ENCODE peak calls at places on chromosomes 6 and 20, in seven cellular contexts. One of them, this sample, is unnamed.
A peak's percentile ranks its signal among the peaks of the same experiment; 100 is the strongest.

GRCh38 chr6:155085582-155086253 is 90.6 kb downstream of the TIAM2 start:
- DNase-seq in gastrocnemius medialis: no peak
- DNase-seq in neural progenitor cell: no peak
- DNase-seq in endothelial cell of umbilical vein: no peak
- DNase-seq in upper lobe of right lung: no peak
- DNase-seq in HCT116: peak; percentile 36
- DNase-seq in psoas muscle: no peak
- DNase-seq in this sample: no peak

GRCh38 chr6:14924126-14925024 is 321.5 kb upstream of the JARID2 start:
- DNase-seq in gastrocnemius medialis: peak; percentile 87
- DNase-seq in neural progenitor cell: peak; percentile 77
- DNase-seq in endothelial cell of umbilical vein: no peak
- DNase-seq in upper lobe of right lung: no peak
- DNase-seq in HCT116: no peak
- DNase-seq in psoas muscle: peak; percentile 54
- DNase-seq in this sample: no peak

GRCh38 chr6:34238507-34239239 is 2.0 kb downstream of the HMGA1 start:
- DNase-seq in gastrocnemius medialis: no peak
- DNase-seq in neural progenitor cell: peak; percentile 40
- DNase-seq in endothelial cell of umbilical vein: no peak
- DNase-seq in upper lobe of right lung: no peak
- DNase-seq in HCT116: no peak
- DNase-seq in psoas muscle: no peak
- DNase-seq in this sample: peak; percentile 37

GRCh38 chr20:46135856-46136633 is 17.9 kb downstream of the CD40 start:
- DNase-seq in gastrocnemius medialis: no peak
- DNase-seq in neural progenitor cell: peak; percentile 84
- DNase-seq in endothelial cell of umbilical vein: no peak
- DNase-seq in upper lobe of right lung: no peak
- DNase-seq in HCT116: no peak
- DNase-seq in psoas muscle: no peak
- DNase-seq in this sample: no peak

GRCh38 chr6:17855381-17855780 is 132.1 kb downstream of the KIF13A start:
- DNase-seq in gastrocnemius medialis: no peak
- DNase-seq in neural progenitor cell: no peak
- DNase-seq in endothelial cell of umbilical vein: no peak
- DNase-seq in upper lobe of right lung: no peak
- DNase-seq in HCT116: no peak
- DNase-seq in psoas muscle: no peak
- DNase-seq in this sample: no peak

GRCh38 chr6:89360415-89360999 is 8.0 kb upstream of the UBE2J1 start:
- DNase-seq in gastrocnemius medialis: no peak
- DNase-seq in neural progenitor cell: no peak
- DNase-seq in endothelial cell of umbilical vein: no peak
- DNase-seq in upper lobe of right lung: no peak
- DNase-seq in HCT116: no peak
- DNase-seq in psoas muscle: no peak
- DNase-seq in this sample: no peak

GRCh38 chr6:33082702-33083101 is 6.9 kb downstream of the HLA-DPB1 start:
- DNase-seq in gastrocnemius medialis: no peak
- DNase-seq in neural progenitor cell: peak; percentile 81
- DNase-seq in endothelial cell of umbilical vein: no peak
- DNase-seq in upper lobe of right lung: peak; percentile 71
- DNase-seq in HCT116: peak; percentile 24
- DNase-seq in psoas muscle: peak; percentile 29
- DNase-seq in this sample: peak; percentile 59

GRCh38 chr20:46251211-46251673 is 57.1 kb downstream of the CDH22 start:
- DNase-seq in gastrocnemius medialis: no peak
- DNase-seq in neural progenitor cell: peak; percentile 83
- DNase-seq in endothelial cell of umbilical vein: no peak
- DNase-seq in upper lobe of right lung: no peak
- DNase-seq in HCT116: no peak
- DNase-seq in psoas muscle: no peak
- DNase-seq in this sample: no peak

GRCh38 chr20:57131601-57132391 is 134.6 kb downstream of the BMP7 start:
- DNase-seq in gastrocnemius medialis: no peak
- DNase-seq in neural progenitor cell: no peak
- DNase-seq in endothelial cell of umbilical vein: no peak
- DNase-seq in upper lobe of right lung: no peak
- DNase-seq in HCT116: no peak
- DNase-seq in psoas muscle: no peak
- DNase-seq in this sample: no peak

GRCh38 chr6:112360498-112360897 is 13.4 kb downstream of the RFPL4B start:
- DNase-seq in gastrocnemius medialis: no peak
- DNase-seq in neural progenitor cell: no peak
- DNase-seq in endothelial cell of umbilical vein: peak; percentile 78
- DNase-seq in upper lobe of right lung: no peak
- DNase-seq in HCT116: no peak
- DNase-seq in psoas muscle: no peak
- DNase-seq in this sample: no peak

GRCh38 chr6:155352812-155353211 is 38.5 kb upstream of the TFB1M start:
- DNase-seq in gastrocnemius medialis: no peak
- DNase-seq in neural progenitor cell: no peak
- DNase-seq in endothelial cell of umbilical vein: no peak
- DNase-seq in upper lobe of right lung: no peak
- DNase-seq in HCT116: no peak
- DNase-seq in psoas muscle: no peak
- DNase-seq in this sample: no peak

DNA sequence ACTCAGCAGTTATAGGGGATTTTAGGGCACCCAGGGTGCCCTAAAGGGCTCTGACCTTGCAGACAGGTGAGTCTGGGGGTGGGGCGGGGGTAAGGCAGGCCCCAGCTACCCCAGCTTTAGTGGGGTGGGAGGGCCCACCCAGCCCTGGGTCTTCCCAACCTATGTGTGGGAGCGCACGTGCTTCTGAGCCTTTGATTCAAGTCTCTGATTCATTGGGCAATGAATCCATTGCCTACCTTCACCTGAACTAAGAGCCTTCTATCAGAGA is 935 bp downstream of the SERPINB1 start:
- DNase-seq in gastrocnemius medialis: no peak
- DNase-seq in neural progenitor cell: no peak
- DNase-seq in endothelial cell of umbilical vein: no peak
- DNase-seq in upper lobe of right lung: no peak
- DNase-seq in HCT116: no peak
- DNase-seq in psoas muscle: no peak
- DNase-seq in this sample: no peak
- H3K27ac ChIP-seq in gastrocnemius medialis: peak overlapping the region; percentile 96
- H3K27ac ChIP-seq in neural progenitor cell: peak overlapping the region; percentile 65
- H3K27ac ChIP-seq in endothelial cell of umbilical vein: no peak overlapping the region
- H3K27ac ChIP-seq in upper lobe of right lung: peak overlapping the region; percentile 95
- H3K27ac ChIP-seq in HCT116: peak overlapping the region; percentile 64
- H3K27ac ChIP-seq in psoas muscle: peak overlapping the region; percentile 97
- H3K27ac ChIP-seq in this sample: peak overlapping the region; percentile 98

DNA sequence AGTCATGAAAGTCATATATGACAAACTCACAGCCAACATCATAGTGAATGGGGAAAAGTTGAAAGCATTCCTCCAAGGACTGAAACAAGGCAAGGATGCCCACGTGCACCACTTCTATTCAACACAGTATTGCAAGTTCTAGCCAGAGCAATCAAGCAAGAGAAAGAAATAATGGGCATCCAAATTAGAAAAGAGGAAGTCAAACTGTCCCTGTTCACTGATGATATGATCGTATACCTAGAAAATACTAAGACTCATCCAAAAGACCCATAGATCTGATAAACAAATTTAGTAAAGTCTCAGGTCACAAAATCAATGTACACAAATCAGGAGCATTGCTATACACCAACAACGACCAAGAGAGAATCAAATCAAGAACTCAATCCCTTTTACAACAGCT is 41.2 kb downstream of the RPP21 start:
- DNase-seq in gastrocnemius medialis: no peak
- DNase-seq in neural progenitor cell: no peak
- DNase-seq in endothelial cell of umbilical vein: no peak
- DNase-seq in upper lobe of right lung: no peak
- DNase-seq in HCT116: no peak
- DNase-seq in psoas muscle: no peak
- DNase-seq in this sample: no peak
- H3K27me3 ChIP-seq in gastrocnemius medialis: peaks cover 4% of the 10 kb centered on the region
- H3K27me3 ChIP-seq in neural progenitor cell: peaks cover 97% of the 10 kb centered on the region
- H3K27me3 ChIP-seq in endothelial cell of umbilical vein: peaks cover 19% of the 10 kb centered on the region
- H3K27me3 ChIP-seq in upper lobe of right lung: peaks cover 48% of the 10 kb centered on the region
- H3K27me3 ChIP-seq in HCT116: peaks cover 66% of the 10 kb centered on the region
- H3K27me3 ChIP-seq in psoas muscle: peaks cover 44% of the 10 kb centered on the region
- H3K27me3 ChIP-seq in this sample: peaks cover 32% of the 10 kb centered on the region

GRCh38 chr20:53939554-53940355 is 130.6 kb downstream of the BCAS1 start:
- DNase-seq in gastrocnemius medialis: peak; percentile 73
- DNase-seq in neural progenitor cell: peak; percentile 93
- DNase-seq in endothelial cell of umbilical vein: peak; percentile 94
- DNase-seq in upper lobe of right lung: peak; percentile 91
- DNase-seq in HCT116: peak; percentile 88
- DNase-seq in psoas muscle: peak; percentile 89
- DNase-seq in this sample: peak; percentile 93

GRCh38 chr20:53938739-53939138 is 131.7 kb downstream of the BCAS1 start:
- DNase-seq in gastrocnemius medialis: no peak
- DNase-seq in neural progenitor cell: no peak
- DNase-seq in endothelial cell of umbilical vein: no peak
- DNase-seq in upper lobe of right lung: no peak
- DNase-seq in HCT116: no peak
- DNase-seq in psoas muscle: no peak
- DNase-seq in this sample: no peak

GRCh38 chr20:53940356-53940694 is 130.1 kb downstream of the BCAS1 start:
- DNase-seq in gastrocnemius medialis: no peak
- DNase-seq in neural progenitor cell: no peak
- DNase-seq in endothelial cell of umbilical vein: no peak
- DNase-seq in upper lobe of right lung: no peak
- DNase-seq in HCT116: no peak
- DNase-seq in psoas muscle: no peak
- DNase-seq in this sample: no peak

GRCh38 chr20:53937330-53937729 is 133.1 kb downstream of the BCAS1 start:
- DNase-seq in gastrocnemius medialis: no peak
- DNase-seq in neural progenitor cell: no peak
- DNase-seq in endothelial cell of umbilical vein: no peak
- DNase-seq in upper lobe of right lung: no peak
- DNase-seq in HCT116: no peak
- DNase-seq in psoas muscle: no peak
- DNase-seq in this sample: no peak

DNA sequence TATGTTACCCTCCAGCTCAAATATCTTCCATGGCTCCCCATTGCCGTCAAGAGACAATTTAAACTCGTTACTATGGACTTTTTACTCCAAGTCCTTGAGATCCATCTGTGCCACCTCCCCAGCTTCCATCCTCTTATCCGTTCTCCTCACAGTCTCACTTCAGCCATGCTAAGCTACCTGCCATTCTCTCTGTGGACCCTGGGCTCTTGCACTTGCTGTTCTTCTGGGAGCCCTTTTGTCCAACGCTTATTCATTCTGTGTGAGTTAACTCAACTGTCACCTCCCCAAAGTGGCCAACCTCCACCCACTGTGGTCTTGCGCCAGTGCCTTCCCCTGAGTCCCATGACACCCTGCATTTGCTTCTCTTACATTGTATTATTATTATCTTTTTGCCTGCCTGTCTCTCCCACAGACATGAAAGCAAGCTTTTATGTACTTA is 132.4 kb downstream of the BCAS1 start:
- DNase-seq in gastrocnemius medialis: no peak
- DNase-seq in neural progenitor cell: no peak
- DNase-seq in endothelial cell of umbilical vein: no peak
- DNase-seq in upper lobe of right lung: peak; percentile 73
- DNase-seq in HCT116: no peak
- DNase-seq in psoas muscle: no peak
- DNase-seq in this sample: no peak
- H3K4me1 ChIP-seq in gastrocnemius medialis: peaks cover 38% of the 10 kb centered on the region
- H3K4me1 ChIP-seq in neural progenitor cell: peaks cover 51% of the 10 kb centered on the region
- H3K4me1 ChIP-seq in endothelial cell of umbilical vein: peaks cover 44% of the 10 kb centered on the region
- H3K4me1 ChIP-seq in upper lobe of right lung: peaks cover 44% of the 10 kb centered on the region
- H3K4me1 ChIP-seq in HCT116: no peaks in the 10 kb centered on the region
- H3K4me1 ChIP-seq in psoas muscle: peaks cover 10% of the 10 kb centered on the region
- H3K4me1 ChIP-seq in this sample: peaks cover 62% of the 10 kb centered on the region

GRCh38 chr6:25113436-25113835 is 165.7 kb upstream of the CARMIL1 start:
- DNase-seq in gastrocnemius medialis: no peak
- DNase-seq in neural progenitor cell: no peak
- DNase-seq in endothelial cell of umbilical vein: no peak
- DNase-seq in upper lobe of right lung: no peak
- DNase-seq in HCT116: no peak
- DNase-seq in psoas muscle: no peak
- DNase-seq in this sample: no peak
- H3K27ac ChIP-seq in gastrocnemius medialis: no peak overlapping the region
- H3K27ac ChIP-seq in neural progenitor cell: no peak overlapping the region
- H3K27ac ChIP-seq in endothelial cell of umbilical vein: no peak overlapping the region
- H3K27ac ChIP-seq in upper lobe of right lung: peak overlapping the region; percentile 8
- H3K27ac ChIP-seq in HCT116: no peak overlapping the region
- H3K27ac ChIP-seq in psoas muscle: no peak overlapping the region
- H3K27ac ChIP-seq in this sample: no peak overlapping the region

This sample was measured in lower lobe of right lung.